ENCODE peak calls at places on chromosome 10, in nine cellular contexts. One of them, this sample, is unnamed.

GRCh38 chr10:12396567-12396966 is 47.2 kb downstream of the CAMK1D start:
- DNase-seq in activated effector memory CD4-positive, alpha-beta T cell treated with anti-CD3 and anti-CD28 coated beads, Interleukin-2, amount 50 U/mL, for 16 hours: no peak
- DNase-seq in GM10248: no peak
- DNase-seq in NCI-H1417 treated with DMSO at 0.1 percent for 48 hours: no peak
- DNase-seq in endothelial cell: no peak
- DNase-seq in hippocampal formation: no peak
- DNase-seq in IMR-90: peak
- DNase-seq in stimulated activated effector memory CD8-positive, alpha-beta T cell treated with anti-CD3 and anti-CD28 coated beads, Interleukin-12 subunit alpha, Interleukin-12 subunit beta, amount 100 ng/mL, for 72 hours: no peak
- DNase-seq in PC-9: no peak
- DNase-seq in this sample: no peak

GRCh38 chr10:24360286-24361127 is 151.6 kb downstream of the KIAA1217 start:
- DNase-seq in activated effector memory CD4-positive, alpha-beta T cell treated with anti-CD3 and anti-CD28 coated beads, Interleukin-2, amount 50 U/mL, for 16 hours: no peak
- DNase-seq in GM10248: peak
- DNase-seq in NCI-H1417 treated with DMSO at 0.1 percent for 48 hours: no peak
- DNase-seq in endothelial cell: peak
- DNase-seq in hippocampal formation: peak
- DNase-seq in IMR-90: peak
- DNase-seq in stimulated activated effector memory CD8-positive, alpha-beta T cell treated with anti-CD3 and anti-CD28 coated beads, Interleukin-12 subunit alpha, Interleukin-12 subunit beta, amount 100 ng/mL, for 72 hours: no peak
- DNase-seq in PC-9: peak
- DNase-seq in this sample: peak

GRCh38 chr10:130244928-130245495 is 108.8 kb downstream of the GLRX3 start:
- DNase-seq in activated effector memory CD4-positive, alpha-beta T cell treated with anti-CD3 and anti-CD28 coated beads, Interleukin-2, amount 50 U/mL, for 16 hours: no peak
- DNase-seq in GM10248: no peak
- DNase-seq in NCI-H1417 treated with DMSO at 0.1 percent for 48 hours: no peak
- DNase-seq in endothelial cell: no peak
- DNase-seq in hippocampal formation: no peak
- DNase-seq in IMR-90: no peak
- DNase-seq in stimulated activated effector memory CD8-positive, alpha-beta T cell treated with anti-CD3 and anti-CD28 coated beads, Interleukin-12 subunit alpha, Interleukin-12 subunit beta, amount 100 ng/mL, for 72 hours: no peak
- DNase-seq in PC-9: no peak
- DNase-seq in this sample: no peak

GRCh38 chr10:132142396-132143161 is 44.2 kb upstream of the DPYSL4 start:
- DNase-seq in activated effector memory CD4-positive, alpha-beta T cell treated with anti-CD3 and anti-CD28 coated beads, Interleukin-2, amount 50 U/mL, for 16 hours: peak
- DNase-seq in GM10248: peak
- DNase-seq in NCI-H1417 treated with DMSO at 0.1 percent for 48 hours: no peak
- DNase-seq in endothelial cell: peak
- DNase-seq in hippocampal formation: peak
- DNase-seq in IMR-90: no peak
- DNase-seq in stimulated activated effector memory CD8-positive, alpha-beta T cell treated with anti-CD3 and anti-CD28 coated beads, Interleukin-12 subunit alpha, Interleukin-12 subunit beta, amount 100 ng/mL, for 72 hours: peak
- DNase-seq in PC-9: no peak
- DNase-seq in this sample: no peak

GRCh38 chr10:17092986-17093803 is 36.4 kb downstream of the CUBN start:
- DNase-seq in activated effector memory CD4-positive, alpha-beta T cell treated with anti-CD3 and anti-CD28 coated beads, Interleukin-2, amount 50 U/mL, for 16 hours: no peak
- DNase-seq in GM10248: no peak
- DNase-seq in NCI-H1417 treated with DMSO at 0.1 percent for 48 hours: no peak
- DNase-seq in endothelial cell: no peak
- DNase-seq in hippocampal formation: no peak
- DNase-seq in IMR-90: no peak
- DNase-seq in stimulated activated effector memory CD8-positive, alpha-beta T cell treated with anti-CD3 and anti-CD28 coated beads, Interleukin-12 subunit alpha, Interleukin-12 subunit beta, amount 100 ng/mL, for 72 hours: no peak
- DNase-seq in PC-9: no peak
- DNase-seq in this sample: peak

GRCh38 chr10:124044143-124044862 is 49.1 kb downstream of the CHST15 start:
- DNase-seq in activated effector memory CD4-positive, alpha-beta T cell treated with anti-CD3 and anti-CD28 coated beads, Interleukin-2, amount 50 U/mL, for 16 hours: no peak
- DNase-seq in GM10248: no peak
- DNase-seq in NCI-H1417 treated with DMSO at 0.1 percent for 48 hours: no peak
- DNase-seq in endothelial cell: no peak
- DNase-seq in hippocampal formation: no peak
- DNase-seq in IMR-90: no peak
- DNase-seq in stimulated activated effector memory CD8-positive, alpha-beta T cell treated with anti-CD3 and anti-CD28 coated beads, Interleukin-12 subunit alpha, Interleukin-12 subunit beta, amount 100 ng/mL, for 72 hours: no peak
- DNase-seq in PC-9: no peak
- DNase-seq in this sample: peak

GRCh38 chr10:78451592-78451991 is 417.9 kb downstream of the RPS24 start:
- DNase-seq in activated effector memory CD4-positive, alpha-beta T cell treated with anti-CD3 and anti-CD28 coated beads, Interleukin-2, amount 50 U/mL, for 16 hours: no peak
- DNase-seq in GM10248: no peak
- DNase-seq in NCI-H1417 treated with DMSO at 0.1 percent for 48 hours: no peak
- DNase-seq in endothelial cell: no peak
- DNase-seq in hippocampal formation: no peak
- DNase-seq in IMR-90: peak
- DNase-seq in stimulated activated effector memory CD8-positive, alpha-beta T cell treated with anti-CD3 and anti-CD28 coated beads, Interleukin-12 subunit alpha, Interleukin-12 subunit beta, amount 100 ng/mL, for 72 hours: no peak
- DNase-seq in PC-9: no peak
- DNase-seq in this sample: peak

GRCh38 chr10:86222687-86223086 is 143.9 kb downstream of the GRID1 start:
- DNase-seq in activated effector memory CD4-positive, alpha-beta T cell treated with anti-CD3 and anti-CD28 coated beads, Interleukin-2, amount 50 U/mL, for 16 hours: no peak
- DNase-seq in GM10248: no peak
- DNase-seq in NCI-H1417 treated with DMSO at 0.1 percent for 48 hours: no peak
- DNase-seq in endothelial cell: no peak
- DNase-seq in hippocampal formation: no peak
- DNase-seq in IMR-90: no peak
- DNase-seq in stimulated activated effector memory CD8-positive, alpha-beta T cell treated with anti-CD3 and anti-CD28 coated beads, Interleukin-12 subunit alpha, Interleukin-12 subunit beta, amount 100 ng/mL, for 72 hours: no peak
- DNase-seq in PC-9: no peak
- DNase-seq in this sample: no peak

GRCh38 chr10:111648046-111648445 is 535.5 kb downstream of the GPAM start:
- DNase-seq in activated effector memory CD4-positive, alpha-beta T cell treated with anti-CD3 and anti-CD28 coated beads, Interleukin-2, amount 50 U/mL, for 16 hours: no peak
- DNase-seq in GM10248: no peak
- DNase-seq in NCI-H1417 treated with DMSO at 0.1 percent for 48 hours: no peak
- DNase-seq in endothelial cell: no peak
- DNase-seq in hippocampal formation: no peak
- DNase-seq in IMR-90: no peak
- DNase-seq in stimulated activated effector memory CD8-positive, alpha-beta T cell treated with anti-CD3 and anti-CD28 coated beads, Interleukin-12 subunit alpha, Interleukin-12 subunit beta, amount 100 ng/mL, for 72 hours: no peak
- DNase-seq in PC-9: no peak
- DNase-seq in this sample: peak

GRCh38 chr10:102152545-102152890 is 329 bp downstream of the NOLC1 start:
- DNase-seq in activated effector memory CD4-positive, alpha-beta T cell treated with anti-CD3 and anti-CD28 coated beads, Interleukin-2, amount 50 U/mL, for 16 hours: peak
- DNase-seq in GM10248: no peak
- DNase-seq in NCI-H1417 treated with DMSO at 0.1 percent for 48 hours: no peak
- DNase-seq in endothelial cell: no peak
- DNase-seq in hippocampal formation: no peak
- DNase-seq in IMR-90: peak
- DNase-seq in stimulated activated effector memory CD8-positive, alpha-beta T cell treated with anti-CD3 and anti-CD28 coated beads, Interleukin-12 subunit alpha, Interleukin-12 subunit beta, amount 100 ng/mL, for 72 hours: no peak
- DNase-seq in PC-9: no peak
- DNase-seq in this sample: peak

GRCh38 chr10:47406870-47407648 is 23.0 kb upstream of the ZNF488 start:
- DNase-seq in activated effector memory CD4-positive, alpha-beta T cell treated with anti-CD3 and anti-CD28 coated beads, Interleukin-2, amount 50 U/mL, for 16 hours: no peak
- DNase-seq in GM10248: no peak
- DNase-seq in NCI-H1417 treated with DMSO at 0.1 percent for 48 hours: no peak
- DNase-seq in endothelial cell: no peak
- DNase-seq in hippocampal formation: no peak
- DNase-seq in IMR-90: peak
- DNase-seq in stimulated activated effector memory CD8-positive, alpha-beta T cell treated with anti-CD3 and anti-CD28 coated beads, Interleukin-12 subunit alpha, Interleukin-12 subunit beta, amount 100 ng/mL, for 72 hours: no peak
- DNase-seq in PC-9: peak
- DNase-seq in this sample: peak

GRCh38 chr10:99341860-99342517 is 12.8 kb downstream of the CNNM1 start:
- DNase-seq in activated effector memory CD4-positive, alpha-beta T cell treated with anti-CD3 and anti-CD28 coated beads, Interleukin-2, amount 50 U/mL, for 16 hours: no peak
- DNase-seq in GM10248: no peak
- DNase-seq in NCI-H1417 treated with DMSO at 0.1 percent for 48 hours: no peak
- DNase-seq in endothelial cell: no peak
- DNase-seq in hippocampal formation: no peak
- DNase-seq in IMR-90: peak
- DNase-seq in stimulated activated effector memory CD8-positive, alpha-beta T cell treated with anti-CD3 and anti-CD28 coated beads, Interleukin-12 subunit alpha, Interleukin-12 subunit beta, amount 100 ng/mL, for 72 hours: no peak
- DNase-seq in PC-9: no peak
- DNase-seq in this sample: no peak

GRCh38 chr10:85477979-85478378 is 888.6 kb downstream of the GRID1 start:
- DNase-seq in activated effector memory CD4-positive, alpha-beta T cell treated with anti-CD3 and anti-CD28 coated beads, Interleukin-2, amount 50 U/mL, for 16 hours: no peak
- DNase-seq in GM10248: no peak
- DNase-seq in NCI-H1417 treated with DMSO at 0.1 percent for 48 hours: no peak
- DNase-seq in endothelial cell: no peak
- DNase-seq in hippocampal formation: no peak
- DNase-seq in IMR-90: no peak
- DNase-seq in stimulated activated effector memory CD8-positive, alpha-beta T cell treated with anti-CD3 and anti-CD28 coated beads, Interleukin-12 subunit alpha, Interleukin-12 subunit beta, amount 100 ng/mL, for 72 hours: no peak
- DNase-seq in PC-9: no peak
- DNase-seq in this sample: no peak

GRCh38 chr10:23060918-23061317 is 34.5 kb upstream of the MSRB2 start:
- DNase-seq in activated effector memory CD4-positive, alpha-beta T cell treated with anti-CD3 and anti-CD28 coated beads, Interleukin-2, amount 50 U/mL, for 16 hours: no peak
- DNase-seq in GM10248: no peak
- DNase-seq in NCI-H1417 treated with DMSO at 0.1 percent for 48 hours: no peak
- DNase-seq in endothelial cell: no peak
- DNase-seq in hippocampal formation: no peak
- DNase-seq in IMR-90: no peak
- DNase-seq in stimulated activated effector memory CD8-positive, alpha-beta T cell treated with anti-CD3 and anti-CD28 coated beads, Interleukin-12 subunit alpha, Interleukin-12 subunit beta, amount 100 ng/mL, for 72 hours: peak
- DNase-seq in PC-9: no peak
- DNase-seq in this sample: no peak

This sample was measured in fibroblast of villous mesenchyme.